ENCODE peak calls at places on chromosomes 11 and 22, in seven cellular contexts. D is EH, I is D721Med, W is BE2C, U is nephron progenitor cell, Z is epithelial cell of esophagus, E is psoas muscle. N is an unnamed sample.

GRCh38 chr22:21026783-21027692 is 5.3 kb downstream of the SLC7A4 start:
- DNase-seq in I (peak), Z (peak), U (no peak), E (no peak), D (peak), W (no peak), N (peak)

GRCh38 chr11:18071098-18071705 is 25.1 kb upstream of the TPH1 start:
- DNase-seq in D (no peak), W (no peak), I (no peak), E (no peak), U (no peak), Z (no peak), N (no peak)

GRCh38 chr11:4983851-4984250 is 10.8 kb upstream of the OR51L1 start:
- DNase-seq in I (no peak), U (peak), Z (no peak), W (no peak), E (no peak), D (no peak), N (no peak)

GRCh38 chr11:118924591-118925585 is 838 bp downstream of the BCL9L start:
- DNase-seq in U (peak), Z (peak), W (peak), I (peak), E (peak), D (peak), N (peak)

GRCh38 chr11:78040691-78041379 is 17.8 kb upstream of the KCTD14 start:
- DNase-seq in E (no peak), D (peak), Z (peak), I (no peak), W (peak), U (no peak), N (no peak)

GRCh38 chr11:121236115-121237001 is 56.2 kb upstream of the SC5D start:
- DNase-seq in E (no peak), W (no peak), Z (peak), I (no peak), D (peak), U (peak), N (no peak)

GRCh38 chr22:20979940-20980453 is 2.1 kb upstream of the LZTR1 start:
- DNase-seq in W (no peak), D (no peak), I (no peak), U (no peak), E (no peak), Z (no peak), N (no peak)

GRCh38 chr11:75031771-75032549 is 43.2 kb downstream of the NEU3 start:
- DNase-seq in D (peak), E (peak), W (peak), U (peak), I (peak), Z (peak), N (peak)

GRCh38 chr11:130909650-130910049 is 6.6 kb downstream of the SNX19 start:
- DNase-seq in I (no peak), U (no peak), W (no peak), E (no peak), Z (peak), D (peak), N (no peak)

GRCh38 chr11:57787920-57788716 is 26.5 kb downstream of the CTNND1 start:
- DNase-seq in E (no peak), U (no peak), D (peak), W (no peak), Z (peak), I (no peak), N (no peak)

GRCh38 chr11:67483901-67484665 is 1.3 kb downstream of the AIP start:
- DNase-seq in U (no peak), D (no peak), E (no peak), I (no peak), W (no peak), Z (no peak), N (no peak)

GRCh38 chr22:38566726-38567504 is 3.1 kb downstream of the DMC1 start:
- DNase-seq in U (no peak), D (no peak), Z (no peak), E (no peak), W (no peak), I (no peak), N (no peak)

GRCh38 chr11:129995163-129995562 is 7.5 kb downstream of the PRDM10 start:
- DNase-seq in I (no peak), Z (no peak), W (no peak), D (no peak), E (no peak), U (no peak), N (no peak)

GRCh38 chr22:23557036-23557435 is 23.1 kb downstream of the IGLL1 start:
- DNase-seq in I (peak), D (no peak), Z (no peak), U (no peak), W (no peak), E (no peak), N (no peak)

GRCh38 chr11:9568854-9569587 is 4.4 kb upstream of the WEE1 start:
- DNase-seq in W (no peak), U (no peak), D (peak), E (peak), I (no peak), Z (peak), N (peak)

GRCh38 chr11:12377106-12377823 is at the start of gene PARVA:
- DNase-seq in W (no peak), E (peak), Z (peak), D (peak), I (no peak), U (peak), N (peak)

GRCh38 chr22:43707650-43708049 is 104.5 kb downstream of the EFCAB6 start:
- DNase-seq in W (no peak), I (no peak), U (no peak), Z (peak), D (no peak), E (no peak), N (no peak)

GRCh38 chr22:27383896-27384295 is 417.7 kb downstream of the MN1 start:
- DNase-seq in D (no peak), U (no peak), I (no peak), E (no peak), W (no peak), Z (no peak), N (no peak)

GRCh38 chr11:102139081-102139498 is 28.8 kb downstream of the YAP1 start:
- DNase-seq in E (no peak), D (peak), I (no peak), W (no peak), U (no peak), Z (peak), N (peak)